ENCODE peak calls at places on chromosome 7, in four cellular contexts. W, B, T and Y are unnamed samples.

GRCh38 chr7:158145370-158145769 is 442.3 kb downstream of the PTPRN2 start:
- DNase-seq in W (no peak), T (no peak), B (no peak), Y (no peak)

GRCh38 chr7:24213311-24213710 is 70.7 kb upstream of the NPY start:
- DNase-seq in B (no peak), W (no peak), T (no peak), Y (no peak)

GRCh38 chr7:137591444-137591843 is 247.9 kb upstream of the PTN start:
- DNase-seq in B (peak; percentile 7), W (no peak), T (no peak), Y (no peak)

GRCh38 chr7:22291979-22292378 is 65.0 kb downstream of the RAPGEF5 start:
- DNase-seq in W (no peak), T (no peak), B (no peak), Y (no peak)

GRCh38 chr7:136405931-136406777 is 429.0 kb upstream of the MTPN start:
- DNase-seq in T (peak; percentile 43), B (peak; percentile 77), W (no peak), Y (peak; percentile 73)

GRCh38 chr7:134959810-134960209 is 26.5 kb upstream of the AGBL3 start:
- DNase-seq in W (no peak), T (no peak), B (no peak), Y (no peak)

GRCh38 chr7:1247527-1248041 is 14.9 kb downstream of the UNCX start:
- DNase-seq in T (no peak), W (no peak), B (no peak), Y (no peak)

GRCh38 chr7:157479326-157479725 is 142.5 kb downstream of the DNAJB6 start:
- DNase-seq in B (no peak), T (no peak), W (no peak), Y (no peak)

GRCh38 chr7:37918526-37918925 is 1.9 kb upstream of the SFRP4 start:
- DNase-seq in B (no peak), T (no peak), W (no peak), Y (no peak)
- TF ChIP-seq SP1 in B (no peak), T (no peak), W (no peak), Y (no peak)

DNA sequence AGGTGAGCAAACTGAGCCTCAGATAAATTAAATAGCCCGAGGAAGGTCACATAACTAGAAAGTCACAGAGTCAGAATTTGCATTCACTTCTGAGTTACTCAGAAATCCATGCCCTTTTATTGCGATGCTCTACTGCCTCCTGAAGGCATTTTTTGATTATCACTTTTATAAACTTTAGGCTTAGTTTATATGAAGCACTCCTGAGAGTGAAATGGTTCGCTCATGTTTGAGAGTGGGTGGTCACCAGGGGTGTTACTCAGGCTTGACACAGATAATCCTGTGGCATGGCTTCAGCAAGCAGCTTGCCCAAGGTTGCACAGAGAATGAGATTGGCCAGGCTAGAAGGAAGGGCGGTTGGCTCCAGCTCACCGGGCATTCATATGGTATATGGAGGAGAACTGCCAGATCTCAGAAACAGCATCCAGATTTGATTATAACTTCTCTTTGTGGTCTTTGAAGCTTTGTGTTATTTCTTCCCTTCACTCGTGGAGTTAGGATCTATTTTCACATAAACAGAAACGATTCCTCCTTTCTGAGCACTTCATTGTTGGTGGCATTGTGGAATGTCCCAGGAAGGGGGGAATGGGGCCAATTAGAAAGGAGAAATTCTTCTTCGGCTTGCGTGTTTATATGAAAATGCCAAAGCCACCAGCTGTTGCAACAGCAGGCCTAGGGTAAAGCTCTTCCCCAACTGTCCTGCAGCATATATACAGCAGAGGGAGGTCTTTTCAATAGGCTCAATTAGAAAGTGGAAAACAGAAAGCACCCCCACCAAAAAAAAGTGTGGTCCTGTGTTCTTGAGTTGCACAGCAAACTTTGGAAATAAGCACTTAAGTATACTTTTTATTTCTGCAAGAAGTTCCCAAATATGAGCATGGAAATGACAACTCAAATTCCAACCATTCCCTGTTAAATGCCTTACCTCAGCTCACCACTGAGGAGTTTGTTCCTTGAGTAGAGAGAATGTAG is 628.8 kb downstream of the SUGCT start:
- DNase-seq in B (no peak), W (no peak), T (no peak), Y (no peak)
- TF ChIP-seq FOXM1 in B (no peak), W (no peak), T (no peak), Y (no peak)

DNA sequence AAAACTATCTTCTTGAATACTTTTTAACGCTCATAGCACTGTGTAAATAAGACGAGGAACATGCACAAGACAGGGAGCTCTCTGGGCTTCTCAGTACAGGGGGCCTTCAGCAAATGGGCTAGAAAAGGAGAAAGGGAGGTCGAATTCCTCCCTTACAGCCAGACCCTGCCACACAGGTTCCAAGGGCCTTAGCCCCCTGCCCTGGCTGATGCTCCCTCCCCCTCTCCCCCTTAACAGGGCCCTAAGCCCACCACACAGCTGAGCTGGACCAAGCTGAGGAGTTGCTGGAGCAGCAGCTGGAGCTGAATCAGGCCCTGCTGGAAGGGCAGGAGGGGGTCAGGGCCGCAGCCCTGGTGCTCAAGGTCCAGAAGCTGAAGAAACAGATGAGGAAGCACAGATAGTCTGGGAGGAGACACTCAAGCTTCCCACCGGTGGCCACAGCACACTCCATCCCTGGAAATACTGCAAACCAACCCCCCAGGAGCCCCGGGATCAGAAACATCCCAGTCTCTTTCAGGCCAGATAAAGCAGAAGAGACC is 153.9 kb downstream of the SNX13 start:
- DNase-seq in B (no peak), T (no peak), W (no peak), Y (no peak)
- TF ChIP-seq SP1 in B (no peak), T (no peak), W (no peak), Y (no peak)

DNA sequence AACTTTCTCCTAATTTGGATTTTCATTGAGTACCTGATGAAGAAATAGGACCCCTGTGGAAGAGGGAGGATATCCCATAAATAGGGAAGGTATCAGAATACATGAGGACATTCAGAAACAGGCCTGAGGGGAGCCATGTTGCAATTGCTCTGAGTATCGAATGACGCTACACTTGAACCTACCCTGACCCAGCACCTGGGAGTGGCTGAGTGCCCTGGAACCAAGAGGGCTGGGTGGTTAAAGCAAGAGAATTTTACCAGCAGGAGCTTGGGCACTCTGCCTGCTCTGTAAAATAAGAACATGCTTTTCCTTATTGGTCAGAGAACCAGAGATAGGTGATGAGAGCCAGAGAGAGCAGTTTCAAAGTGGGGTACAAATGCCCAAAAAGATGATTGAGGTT is 7.2 kb downstream of the NEUROD6 start:
- DNase-seq in B (no peak), T (no peak), W (no peak), Y (no peak)
- TF ChIP-seq FOXM1 in B (no peak), T (no peak), W (no peak), Y (no peak)

GRCh38 chr7:141739250-141739649 is 1.1 kb downstream of the SSBP1 start:
- DNase-seq in B (no peak), T (no peak), W (no peak), Y (no peak)

GRCh38 chr7:141737836-141738591 is at the start of gene SSBP1:
- DNase-seq in B (peak; percentile 99), T (peak; percentile 94), W (peak; percentile 92), Y (peak; percentile 94)

GRCh38 chr7:141738592-141739013 is 445 bp downstream of the SSBP1 start:
- DNase-seq in W (no peak), B (no peak), T (no peak), Y (no peak)

GRCh38 chr7:141742229-141742628 is 4.1 kb downstream of the SSBP1 start:
- DNase-seq in T (no peak), W (no peak), B (no peak), Y (no peak)

GRCh38 chr7:141737118-141737835 is 881 bp upstream of the SSBP1 start:
- DNase-seq in B (peak; percentile 70), T (peak; percentile 25), W (no peak), Y (peak; percentile 31)
- TF ChIP-seq SP1 in B (no peak), T (no peak), W (no peak), Y (no peak)

GRCh38 chr7:71216211-71216610 is 84.3 kb downstream of the GALNT17 start:
- DNase-seq in W (no peak), B (no peak), T (no peak), Y (no peak)
- TF ChIP-seq FOXM1 in W (no peak), B (no peak), T (no peak), Y (no peak)